ENCODE peak calls at places on chromosomes 6 and 20, in five cellular contexts. L is IMR-90; I is stimulated activated CD4-positive, alpha-beta T cell treated with anti-CD3 and anti-CD28 coated beads, Interleukin-4, amount 100 ng/mL, for 24 hours; Y is stomach; T is HTR-8/SVneo. E is an unnamed sample.

GRCh38 chr20:3861191-3861590 is 14.6 kb downstream of the MAVS start:
- DNase-seq in T (no peak), I (no peak), L (no peak), Y (no peak), E (no peak)

GRCh38 chr6:112409311-112409710 is 62.2 kb downstream of the RFPL4B start:
- DNase-seq in L (peak; percentile 12), T (no peak), I (no peak), Y (no peak), E (no peak)

GRCh38 chr20:62142252-62143117 is 709 bp downstream of the PSMA7 start:
- DNase-seq in T (no peak), L (no peak), I (peak; percentile 15), Y (peak; percentile 36), E (peak; percentile 77)

GRCh38 chr20:25005220-25005619 is 12.7 kb upstream of the APMAP start:
- DNase-seq in L (peak; percentile 4), T (no peak), I (no peak), Y (peak; percentile 73), E (no peak)

GRCh38 chr20:45114465-45115385 is at the start of gene WFDC5:
- DNase-seq in I (no peak), T (no peak), L (no peak), Y (no peak), E (no peak)

GRCh38 chr6:109340811-109341210 is 41.5 kb downstream of the CD164 start:
- DNase-seq in Y (no peak), I (no peak), L (no peak), T (no peak), E (no peak)

GRCh38 chr6:11428895-11429294 is 108.7 kb upstream of the TMEM170B start:
- DNase-seq in Y (no peak), I (no peak), L (peak; percentile 76), T (peak; percentile 40), E (no peak)

GRCh38 chr20:22449115-22449973 is 135.0 kb downstream of the FOXA2 start:
- DNase-seq in I (no peak), Y (no peak), T (no peak), L (no peak), E (peak; percentile 15)

GRCh38 chr6:92000112-92000511 is 1413.2 kb upstream of the MAP3K7 start:
- DNase-seq in T (no peak), I (no peak), Y (no peak), L (no peak), E (no peak)

GRCh38 chr6:165448210-165448609 is 138.8 kb upstream of the C6orf118 start:
- DNase-seq in T (no peak), Y (no peak), I (no peak), L (no peak), E (no peak)

GRCh38 chr6:78594667-78595051 is 272.7 kb upstream of the IRAK1BP1 start:
- DNase-seq in Y (no peak), I (no peak), T (no peak), L (no peak), E (no peak)

GRCh38 chr6:16929814-16930213 is 168.6 kb upstream of the ATXN1 start:
- DNase-seq in T (no peak), I (no peak), L (peak; percentile 99), Y (no peak), E (no peak)

GRCh38 chr6:30800876-30801275 is 56.5 kb upstream of the IER3 start:
- DNase-seq in I (no peak), L (no peak), T (no peak), Y (no peak), E (no peak)

E was measured in pancreas.